ENCODE peak calls at places on chromosomes 11 and 22, in nine cellular contexts. Q, A, M, Z, O, H, X, Y and E are unnamed samples.

GRCh38 chr22:47213571-47214230 is 451.3 kb downstream of the TBC1D22A start:
- DNase-seq in Q (no peak), A (peak), M (peak), Z (no peak), O (peak), H (peak), X (no peak), Y (no peak), E (no peak)

GRCh38 chr22:40723396-40723933 is 44.2 kb downstream of the MCHR1 start:
- DNase-seq in Q (no peak), A (no peak), M (no peak), Z (no peak), O (no peak), H (no peak), X (no peak), Y (no peak), E (no peak)

GRCh38 chr22:37186997-37187522 is 987 bp downstream of the C1QTNF6 start:
- DNase-seq in Q (no peak), A (no peak), M (no peak), Z (no peak), O (no peak), H (no peak), X (no peak), Y (no peak), E (no peak)

GRCh38 chr11:97880209-97880608 is 1140.5 kb upstream of the CNTN5 start:
- DNase-seq in Q (no peak), A (no peak), M (no peak), Z (no peak), O (no peak), H (no peak), X (no peak), Y (no peak), E (no peak)

GRCh38 chr11:6608011-6608410 is 4.0 kb downstream of the TAF10 start:
- DNase-seq in Q (no peak), A (no peak), M (no peak), Z (no peak), O (no peak), H (no peak), X (peak), Y (no peak), E (peak)

GRCh38 chr11:119470316-119471266 is 47.6 kb upstream of the THY1 start:
- DNase-seq in Q (peak), A (no peak), M (no peak), Z (peak), O (no peak), H (no peak), X (peak), Y (no peak), E (no peak)

GRCh38 chr11:123561046-123561781 is 93.2 kb downstream of the SCN3B start:
- DNase-seq in Q (no peak), A (no peak), M (no peak), Z (peak), O (no peak), H (no peak), X (no peak), Y (peak), E (no peak)

GRCh38 chr11:1116666-1117390 is 40.9 kb upstream of the MUC5AC start:
- DNase-seq in Q (no peak), A (no peak), M (no peak), Z (no peak), O (no peak), H (no peak), X (no peak), Y (no peak), E (peak)